ENCODE peak calls at places on chromosome 3, in nine cellular contexts. J, V, Z, L, X, W, N, R and B are unnamed samples.

GRCh38 chr3:46848271-46849097 is 14.8 kb downstream of the MYL3 start:
- DNase-seq in J (no peak), V (no peak), Z (no peak), L (peak; percentile 91), X (no peak), W (no peak), N (peak; percentile 62), R (peak; percentile 64), B (peak; percentile 36)

GRCh38 chr3:159560214-159561004 is 428.2 kb upstream of the IL12A start:
- DNase-seq in J (no peak), V (no peak), Z (no peak), L (no peak), X (no peak), W (no peak), N (no peak), R (no peak), B (no peak)

GRCh38 chr3:149114458-149114857 is 15.0 kb upstream of the HPS3 start:
- DNase-seq in J (no peak), V (no peak), Z (no peak), L (peak; percentile 4), X (no peak), W (no peak), N (no peak), R (no peak), B (no peak)

GRCh38 chr3:23202203-23202920 is 765 bp upstream of the UBE2E2 start:
- DNase-seq in J (no peak), V (no peak), Z (no peak), L (peak; percentile 33), X (no peak), W (no peak), N (no peak), R (no peak), B (peak; percentile 57)

GRCh38 chr3:45407634-45408033 is 19.3 kb downstream of the LARS2 start:
- DNase-seq in J (no peak), V (no peak), Z (no peak), L (no peak), X (no peak), W (no peak), N (no peak), R (no peak), B (no peak)

GRCh38 chr3:189233225-189233858 is 61.6 kb downstream of the TPRG1 start:
- DNase-seq in J (peak; percentile 54), V (no peak), Z (no peak), L (peak; percentile 52), X (peak; percentile 69), W (no peak), N (peak; percentile 75), R (no peak), B (peak; percentile 52)

GRCh38 chr3:37308247-37308646 is 133.9 kb upstream of the LRRFIP2 start:
- DNase-seq in J (no peak), V (no peak), Z (no peak), L (peak; percentile 27), X (peak; percentile 28), W (no peak), N (no peak), R (no peak), B (peak; percentile 23)

GRCh38 chr3:129616713-129617112 is 10.2 kb upstream of the PLXND1 start:
- DNase-seq in J (no peak), V (no peak), Z (no peak), L (peak; percentile 72), X (no peak), W (no peak), N (no peak), R (no peak), B (peak; percentile 57)

GRCh38 chr3:111952866-111953450 is 25.9 kb upstream of the ABHD10 start:
- DNase-seq in J (no peak), V (no peak), Z (no peak), L (no peak), X (no peak), W (no peak), N (no peak), R (no peak), B (no peak)

GRCh38 chr3:191047930-191048329 is 151.1 kb upstream of the OSTN start:
- DNase-seq in J (no peak), V (no peak), Z (no peak), L (no peak), X (no peak), W (no peak), N (peak; percentile 21), R (no peak), B (no peak)

GRCh38 chr3:195892355-195893120 is 15.8 kb downstream of the TNK2 start:
- DNase-seq in J (no peak), V (no peak), Z (peak; percentile 72), L (peak; percentile 79), X (peak; percentile 76), W (no peak), N (no peak), R (no peak), B (no peak)

GRCh38 chr3:64059484-64059883 is 36.2 kb upstream of the PSMD6 start:
- DNase-seq in J (no peak), V (no peak), Z (no peak), L (no peak), X (no peak), W (no peak), N (no peak), R (no peak), B (no peak)

GRCh38 chr3:187016639-187017345 is 86.5 kb downstream of the ST6GAL1 start:
- DNase-seq in J (no peak), V (no peak), Z (no peak), L (peak; percentile 68), X (no peak), W (no peak), N (peak; percentile 68), R (no peak), B (peak; percentile 74)

GRCh38 chr3:22861426-22861825 is 341.7 kb upstream of the UBE2E2 start:
- DNase-seq in J (no peak), V (no peak), Z (no peak), L (no peak), X (no peak), W (no peak), N (no peak), R (no peak), B (no peak)

GRCh38 chr3:129626744-129627349 is 20.4 kb upstream of the PLXND1 start:
- DNase-seq in J (peak; percentile 82), V (peak; percentile 59), Z (peak; percentile 40), L (peak; percentile 89), X (peak; percentile 89), W (no peak), N (no peak), R (peak; percentile 99), B (peak; percentile 91)

GRCh38 chr3:42654331-42655201 is 1.1 kb downstream of the ZBTB47 start:
- DNase-seq in J (peak; percentile 5), V (no peak), Z (no peak), L (peak; percentile 64), X (peak; percentile 82), W (no peak), N (peak; percentile 50), R (peak; percentile 82), B (no peak)

GRCh38 chr3:105362021-105362665 is 4.6 kb upstream of the ALCAM start:
- DNase-seq in J (no peak), V (no peak), Z (no peak), L (peak; percentile 73), X (no peak), W (no peak), N (peak; percentile 81), R (no peak), B (no peak)

GRCh38 chr3:16126634-16127033 is 47.8 kb upstream of the GALNT15 start:
- DNase-seq in J (no peak), V (no peak), Z (no peak), L (no peak), X (no peak), W (no peak), N (no peak), R (no peak), B (no peak)

GRCh38 chr3:122390665-122391064 is 6.7 kb downstream of the FAM162A start:
- DNase-seq in J (no peak), V (no peak), Z (no peak), L (no peak), X (no peak), W (no peak), N (no peak), R (no peak), B (no peak)

GRCh38 chr3:15601399-15602145 is at the start of the genes BTD and HACL1:
- DNase-seq in J (peak; percentile 98), V (peak; percentile 97), Z (no peak), L (peak; percentile 100), X (peak; percentile 99), W (peak; percentile 96), N (peak; percentile 100), R (peak; percentile 98), B (peak; percentile 100)

GRCh38 chr3:152331018-152331541 is 62.4 kb downstream of the MBNL1 start:
- DNase-seq in J (peak; percentile 45), V (no peak), Z (no peak), L (peak; percentile 92), X (no peak), W (no peak), N (peak; percentile 93), R (no peak), B (no peak)

GRCh38 chr3:13479332-13479581 is 849 bp upstream of the HDAC11 start:
- DNase-seq in J (no peak), V (no peak), Z (no peak), L (no peak), X (peak; percentile 24), W (no peak), N (no peak), R (peak; percentile 84), B (no peak)

GRCh38 chr3:186536883-186537553 is 7.2 kb downstream of the CRYGS start:
- DNase-seq in J (no peak), V (no peak), Z (no peak), L (peak; percentile 55), X (no peak), W (no peak), N (no peak), R (no peak), B (peak; percentile 34)

GRCh38 chr3:17850448-17850847 is 108.0 kb upstream of the TBC1D5 start:
- DNase-seq in J (no peak), V (no peak), Z (no peak), L (peak; percentile 66), X (no peak), W (no peak), N (no peak), R (no peak), B (no peak)

GRCh38 chr3:195895078-195895899 is 13.1 kb downstream of the TNK2 start:
- DNase-seq in J (peak; percentile 38), V (peak; percentile 56), Z (peak; percentile 66), L (peak; percentile 52), X (peak; percentile 60), W (peak; percentile 40), N (peak; percentile 74), R (peak; percentile 75), B (peak; percentile 76)

GRCh38 chr3:9130318-9131110 is 118.9 kb downstream of the SRGAP3 start:
- DNase-seq in J (no peak), V (no peak), Z (no peak), L (peak; percentile 5), X (no peak), W (no peak), N (no peak), R (no peak), B (no peak)

GRCh38 chr3:192914873-192915272 is 2.8 kb downstream of the MB21D2 start:
- DNase-seq in J (no peak), V (no peak), Z (peak; percentile 73), L (no peak), X (no peak), W (no peak), N (no peak), R (no peak), B (peak; percentile 42)

GRCh38 chr3:138188013-138188352 is 882 bp downstream of the ARMC8 start:
- DNase-seq in J (no peak), V (no peak), Z (no peak), L (peak; percentile 63), X (no peak), W (no peak), N (peak; percentile 69), R (no peak), B (no peak)